ENCODE peak calls at places on chromosomes 11 and 22, in five cellular contexts. W is T-helper 1 cell, G is nephron progenitor cell, P is AG08396, A is skeletal muscle cell. D is an unnamed sample.

GRCh38 chr22:44691796-44692661 is 10.0 kb upstream of the PRR5 start:
- DNase-seq in A (no peak), W (no peak), G (no peak), P (no peak), D (no peak)

GRCh38 chr11:71214553-71215371 is 37.6 kb downstream of the SHANK2 start:
- DNase-seq in P (no peak), G (no peak), W (no peak), A (no peak), D (no peak)

GRCh38 chr11:110989734-110990133 is 255.8 kb upstream of the POU2AF2 start:
- DNase-seq in W (no peak), A (peak), G (no peak), P (no peak), D (peak)

GRCh38 chr11:34264266-34265110 is 93.3 kb downstream of the ABTB2 start:
- DNase-seq in G (no peak), P (no peak), A (no peak), W (no peak), D (no peak)

GRCh38 chr22:23894710-23895598 is 771 bp downstream of the MIF start:
- DNase-seq in P (peak), A (peak), W (peak), G (peak), D (peak)

GRCh38 chr22:31096637-31097274 is 10.6 kb downstream of the SELENOM start:
- DNase-seq in A (no peak), P (no peak), G (no peak), W (no peak), D (no peak)

GRCh38 chr11:6991227-6991626 is 28.9 kb downstream of the ZNF214 start:
- DNase-seq in W (no peak), A (no peak), P (no peak), G (no peak), D (no peak)

GRCh38 chr11:94876222-94876621 is 97.1 kb downstream of the CWC15 start:
- DNase-seq in P (no peak), W (no peak), G (no peak), A (no peak), D (no peak)

GRCh38 chr11:29251738-29252137 is 765.1 kb downstream of the KCNA4 start:
- DNase-seq in A (no peak), P (no peak), W (no peak), G (no peak), D (no peak)

GRCh38 chr11:503179-503981 is 3.7 kb downstream of the RNH1 start:
- DNase-seq in P (peak), G (no peak), A (no peak), W (no peak), D (peak)

GRCh38 chr11:952406-953385 is 27.0 kb downstream of the AP2A2 start:
- DNase-seq in P (no peak), W (no peak), A (no peak), G (no peak), D (peak)

GRCh38 chr22:50299724-50300619 is 7.5 kb downstream of the PLXNB2 start:
- DNase-seq in W (no peak), A (no peak), P (no peak), G (peak), D (no peak)

GRCh38 chr22:44729391-44730012 is 22.9 kb upstream of the ARHGAP8 start:
- DNase-seq in P (peak), A (peak), G (no peak), W (no peak), D (peak)

GRCh38 chr22:36362819-36363377 is 24.9 kb downstream of the MYH9 start:
- DNase-seq in W (no peak), P (no peak), A (no peak), G (no peak), D (peak)

GRCh38 chr11:10784229-10785145 is 24.2 kb downstream of the EIF4G2 start:
- DNase-seq in A (no peak), W (no peak), G (no peak), P (no peak), D (peak)

GRCh38 chr11:117604349-117604995 is 192.5 kb downstream of the DSCAML1 start:
- DNase-seq in G (no peak), P (peak), A (no peak), W (no peak), D (peak)

GRCh38 chr22:47452184-47452583 is 689.7 kb downstream of the TBC1D22A start:
- DNase-seq in A (no peak), G (no peak), W (no peak), P (no peak), D (no peak)

GRCh38 chr22:20109411-20110358 is 6.2 kb upstream of the RANBP1 start:
- DNase-seq in A (no peak), P (no peak), W (no peak), G (no peak), D (no peak)

GRCh38 chr11:70611166-70611565 is 212.8 kb downstream of the CTTN start:
- DNase-seq in G (no peak), A (no peak), W (no peak), P (no peak), D (no peak)

GRCh38 chr11:35373284-35373933 is 45.9 kb downstream of the SLC1A2 start:
- DNase-seq in P (no peak), W (no peak), G (no peak), A (no peak), D (no peak)

GRCh38 chr11:67311556-67312082 is 8.3 kb downstream of the SSH3 start:
- DNase-seq in A (no peak), W (no peak), P (no peak), G (no peak), D (no peak)

GRCh38 chr22:27982630-27983180 is 63.6 kb upstream of the PITPNB start:
- DNase-seq in P (no peak), A (no peak), G (no peak), W (no peak), D (no peak)

GRCh38 chr11:105860105-105860504 is 161.9 kb downstream of the MSANTD4 start:
- DNase-seq in G (no peak), A (no peak), P (no peak), W (no peak), D (no peak)

GRCh38 chr11:72069200-72069599 is 11.1 kb downstream of the NUMA1 start:
- DNase-seq in P (no peak), A (no peak), W (no peak), G (no peak), D (no peak)

GRCh38 chr11:86537541-86538222 is 134.7 kb downstream of the ME3 start:
- DNase-seq in G (peak), W (no peak), P (no peak), A (no peak), D (peak)

GRCh38 chr11:131533164-131533563 is 162.7 kb downstream of the NTM start:
- DNase-seq in A (no peak), P (no peak), W (no peak), G (peak), D (no peak)

GRCh38 chr22:26610983-26611382 is 6.8 kb downstream of the CRYBB1 start:
- DNase-seq in G (no peak), P (no peak), W (no peak), A (no peak), D (no peak)

GRCh38 chr11:117621226-117621625 is 175.8 kb downstream of the DSCAML1 start:
- DNase-seq in A (no peak), W (no peak), P (no peak), G (no peak), D (peak)

GRCh38 chr11:103031834-103032233 is 60.1 kb downstream of the DCUN1D5 start:
- DNase-seq in A (no peak), W (no peak), P (no peak), G (no peak), D (peak)

GRCh38 chr11:95378106-95378505 is 147.1 kb upstream of the SESN3 start:
- DNase-seq in G (peak), A (no peak), W (no peak), P (no peak), D (peak)

GRCh38 chr11:67062526-67063373 is 6.1 kb downstream of the RHOD start:
- DNase-seq in P (no peak), W (no peak), A (no peak), G (no peak), D (no peak)

GRCh38 chr11:3865388-3866193 is 10.1 kb downstream of the STIM1 start:
- DNase-seq in G (no peak), P (peak), W (no peak), A (no peak), D (peak)

D was measured in fibroblast of lung.